ENCODE peak calls at places on chromosome X, in four cellular contexts. Y, A, F and I are unnamed samples.

GRCh38 chrX:49250578-49250977 is 13.9 kb downstream of the FOXP3 start:
- DNase-seq in Y (no peak), A (no peak), F (no peak), I (no peak)

GRCh38 chrX:39811391-39811790 is 286.4 kb downstream of the BCOR start:
- DNase-seq in Y (no peak), A (no peak), F (no peak), I (no peak)

GRCh38 chrX:8179653-8180052 is 8.6 kb upstream of the VCX2 start:
- DNase-seq in Y (no peak), A (no peak), F (no peak), I (no peak)

GRCh38 chrX:48515842-48516241 is 5.8 kb upstream of the EBP start:
- DNase-seq in Y (no peak), A (no peak), F (no peak), I (no peak)

GRCh38 chrX:120561634-120562568 is 1.1 kb upstream of the CUL4B start:
- DNase-seq in Y (no peak), A (no peak), F (no peak), I (no peak)

GRCh38 chrX:118807151-118808017 is 16.2 kb upstream of the ZCCHC12 start:
- DNase-seq in Y (peak; percentile 15), A (peak; percentile 33), F (peak; percentile 24), I (peak; percentile 36)

GRCh38 chrX:39912126-39912525 is 185.6 kb downstream of the BCOR start:
- DNase-seq in Y (no peak), A (no peak), F (no peak), I (no peak)

GRCh38 chrX:69603566-69604194 is 12.2 kb upstream of the EDA start:
- DNase-seq in Y (no peak), A (no peak), F (no peak), I (no peak)

GRCh38 chrX:48579259-48579658 is 5.0 kb downstream of the RBM3 start:
- DNase-seq in Y (no peak), A (no peak), F (no peak), I (no peak)

GRCh38 chrX:110420771-110421498 is 62.3 kb downstream of the RTL9 start:
- DNase-seq in Y (no peak), A (no peak), F (peak; percentile 35), I (no peak)

GRCh38 chrX:12580548-12580947 is 210.7 kb upstream of the PRPS2 start:
- DNase-seq in Y (no peak), A (peak; percentile 0), F (no peak), I (no peak)

GRCh38 chrX:132612990-132613564 is 124.2 kb upstream of the MBNL3 start:
- DNase-seq in Y (no peak), A (no peak), F (peak; percentile 21), I (peak; percentile 51)

GRCh38 chrX:10496345-10496965 is 123.9 kb downstream of the MID1 start:
- DNase-seq in Y (no peak), A (no peak), F (no peak), I (no peak)

GRCh38 chrX:40300286-40300890 is 202.6 kb upstream of the BCOR start:
- DNase-seq in Y (no peak), A (peak; percentile 3), F (no peak), I (no peak)

GRCh38 chrX:118975831-118976598 is 1.6 kb downstream of the LONRF3 start:
- DNase-seq in Y (no peak), A (peak; percentile 69), F (peak; percentile 67), I (peak; percentile 24)

GRCh38 chrX:11899091-11899490 is 141.1 kb downstream of the MSL3 start:
- DNase-seq in Y (no peak), A (no peak), F (no peak), I (no peak)

GRCh38 chrX:81411517-81411916 is 209.6 kb downstream of the SH3BGRL start:
- DNase-seq in Y (no peak), A (no peak), F (no peak), I (no peak)

GRCh38 chrX:68909945-68910344 is 81.1 kb downstream of the EFNB1 start:
- DNase-seq in Y (no peak), A (no peak), F (no peak), I (no peak)

GRCh38 chrX:117538441-117539418 is 577.9 kb downstream of the KLHL13 start:
- DNase-seq in Y (no peak), A (no peak), F (no peak), I (no peak)

GRCh38 chrX:48465336-48465933 is 4.6 kb downstream of the SLC38A5 start:
- DNase-seq in Y (no peak), A (no peak), F (no peak), I (no peak)

GRCh38 chrX:107547621-107548020 is 80.7 kb upstream of the PRPS1 start:
- DNase-seq in Y (no peak), A (no peak), F (no peak), I (no peak)

GRCh38 chrX:39903937-39904336 is 193.8 kb downstream of the BCOR start:
- DNase-seq in Y (no peak), A (no peak), F (no peak), I (no peak)

GRCh38 chrX:70219938-70220764 is 14.3 kb upstream of the AWAT1 start:
- DNase-seq in Y (no peak), A (peak; percentile 80), F (peak; percentile 38), I (no peak)

GRCh38 chrX:148389629-148390028 is 110.8 kb upstream of the AFF2 start:
- DNase-seq in Y (no peak), A (no peak), F (no peak), I (no peak)

GRCh38 chrX:27968891-27969290 is 12.4 kb downstream of the DCAF8L1 start:
- DNase-seq in Y (no peak), A (no peak), F (no peak), I (no peak)

GRCh38 chrX:18643243-18643642 is 28.7 kb downstream of the RS1 start:
- DNase-seq in Y (no peak), A (no peak), F (no peak), I (no peak)

GRCh38 chrX:20361081-20361889 is 94.6 kb upstream of the RPS6KA3 start:
- DNase-seq in Y (no peak), A (peak; percentile 56), F (no peak), I (no peak)

GRCh38 chrX:72100824-72101351 is 30.8 kb downstream of the RTL5 start:
- DNase-seq in Y (peak; percentile 70), A (no peak), F (no peak), I (no peak)

DNA sequence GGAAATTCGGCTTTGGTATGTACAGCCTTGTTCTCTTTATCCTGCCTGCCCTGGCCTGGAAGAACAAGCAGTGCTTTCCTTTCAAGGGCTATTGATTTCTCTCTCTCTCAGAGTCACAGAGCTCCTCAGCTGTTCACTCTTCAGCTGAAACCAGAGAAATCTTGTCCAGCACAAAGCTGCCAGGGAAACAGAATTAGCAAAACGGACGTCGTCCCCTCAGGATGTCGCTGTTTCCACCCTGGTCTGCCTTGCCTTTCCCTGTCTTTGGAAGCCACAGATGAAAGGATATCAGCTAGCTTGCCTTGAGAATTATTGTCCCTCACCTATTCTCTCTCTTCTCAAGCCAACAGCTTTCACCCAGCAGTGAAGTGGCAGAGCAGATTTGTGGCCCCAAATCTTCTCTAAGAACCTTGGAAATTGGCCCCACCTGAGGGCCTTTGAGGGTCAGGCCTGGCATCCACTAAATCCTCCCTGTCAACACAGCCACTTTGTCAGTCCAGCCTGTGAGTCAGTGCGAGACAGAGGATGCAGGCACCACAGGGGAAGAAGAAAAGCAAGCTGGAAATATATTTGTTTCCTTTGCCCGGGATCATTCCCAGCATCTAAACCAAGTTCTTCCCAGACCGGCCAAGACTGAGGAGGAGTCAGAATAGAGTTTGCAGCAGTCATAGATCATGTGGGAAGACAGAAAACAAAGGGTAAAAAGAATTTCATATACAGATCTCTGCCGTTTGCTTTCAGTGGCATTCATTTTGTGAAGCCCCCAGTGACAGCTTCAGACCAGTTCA is 63.8 kb upstream of the MTM1 start:
- DNase-seq in Y (no peak), A (no peak), F (no peak), I (no peak)
- TF ChIP-seq CREB1 in Y (no peak), A (no peak), F (no peak), I (no peak)

GRCh38 chrX:16903274-16904019 is 33.3 kb upstream of the RBBP7 start:
- DNase-seq in Y (peak; percentile 15), A (no peak), F (no peak), I (no peak)
- TF ChIP-seq ESRRA in Y (no peak), A (no peak), F (no peak), I (no peak)

DNA sequence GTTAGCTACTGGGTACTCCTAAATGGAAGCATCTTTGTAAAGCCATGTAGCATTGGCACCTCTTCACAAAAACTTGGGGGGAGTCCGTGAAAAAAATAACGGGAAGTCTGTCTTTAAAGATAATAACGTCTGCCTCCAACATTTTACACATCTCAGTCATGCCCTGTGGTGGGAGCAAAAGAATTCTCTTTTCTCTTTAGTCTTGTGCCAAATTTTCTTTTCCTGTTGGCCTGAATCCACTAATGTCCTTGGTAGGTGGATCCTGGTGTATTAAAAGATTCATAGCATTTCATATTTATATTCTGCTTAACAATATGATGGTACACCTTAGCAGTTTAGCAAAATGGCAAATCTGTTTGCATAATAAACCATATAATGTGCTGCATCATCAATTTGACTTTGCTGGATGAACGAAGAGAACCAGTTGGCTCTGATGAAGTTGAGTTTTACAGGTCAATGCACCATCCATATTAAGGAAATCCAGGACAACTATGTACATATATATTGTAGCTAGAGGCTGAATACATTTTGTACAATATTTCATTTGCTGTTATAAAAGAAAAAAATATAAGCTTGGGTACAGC is 746.4 kb upstream of the MAGEB2 start:
- DNase-seq in Y (no peak), A (no peak), F (no peak), I (no peak)
- TF ChIP-seq CREB1 in Y (no peak), A (no peak), F (no peak), I (no peak)

GRCh38 chrX:140918398-140919043 is 83.9 kb upstream of the SPANXB1 start:
- DNase-seq in Y (peak; percentile 7), A (peak; percentile 44), F (peak; percentile 17), I (peak; percentile 33)
- TF ChIP-seq ESRRA in Y (peak; percentile 95), A (no peak), F (peak; percentile 87), I (no peak)

GRCh38 chrX:32530802-32531403 is 680.4 kb downstream of the DMD start:
- DNase-seq in Y (no peak), A (peak; percentile 21), F (peak; percentile 5), I (no peak)
- TF ChIP-seq CREB1 in Y (no peak), A (no peak), F (no peak), I (no peak)

GRCh38 chrX:149757206-149758067 is 16.4 kb upstream of the HSFX1 start:
- DNase-seq in Y (no peak), A (no peak), F (no peak), I (no peak)

GRCh38 chrX:149762696-149763614 is 10.9 kb upstream of the HSFX1 start:
- DNase-seq in Y (no peak), A (no peak), F (no peak), I (no peak)

GRCh38 chrX:149759824-149760223 is 14.0 kb upstream of the HSFX1 start:
- DNase-seq in Y (no peak), A (no peak), F (no peak), I (no peak)

GRCh38 chrX:149760965-149761364 is 12.9 kb upstream of the HSFX1 start:
- DNase-seq in Y (no peak), A (no peak), F (no peak), I (no peak)

DNA sequence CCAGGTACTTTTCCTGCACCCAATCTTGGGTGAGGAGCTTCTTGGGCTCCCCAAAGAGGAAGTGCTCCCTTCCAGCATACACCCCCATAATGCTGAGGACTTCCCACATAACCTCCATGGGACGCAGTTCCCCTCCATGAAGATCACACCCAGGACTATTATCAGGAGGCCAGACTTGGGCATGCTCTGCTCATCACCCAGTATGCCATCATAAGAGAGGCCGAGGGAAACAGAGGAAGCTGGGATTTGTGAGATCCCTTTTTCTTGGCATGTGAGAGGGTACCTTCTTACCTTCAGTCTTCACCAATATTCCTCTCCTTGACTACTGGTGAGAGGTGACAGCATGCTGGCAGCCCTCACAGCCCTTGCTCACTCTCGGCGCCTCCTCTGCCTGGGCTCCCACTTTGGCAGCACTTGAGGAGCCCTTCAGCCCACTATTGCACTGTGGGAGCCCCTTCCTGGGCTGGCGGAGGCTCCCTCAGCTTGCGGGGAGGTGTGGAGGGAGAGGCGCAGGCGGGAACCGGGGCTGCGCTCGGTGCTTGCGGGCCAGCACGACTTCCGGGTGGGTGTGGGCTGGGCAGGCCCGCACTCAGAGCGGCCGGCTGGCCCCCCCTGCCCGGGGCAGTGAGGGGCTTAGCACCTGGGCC is 15.7 kb upstream of the HSFX1 start:
- DNase-seq in Y (no peak), A (no peak), F (no peak), I (no peak)
- TF ChIP-seq ESRRA in Y (no peak), A (no peak), F (no peak), I (no peak)